ENCODE peak calls at places on chromosome 3, in seven cellular contexts. One of them, this sample, is unnamed.
A peak's percentile ranks its signal among the peaks of the same experiment; 100 is the strongest.

GRCh38 chr3:127689266-127689860 is 16.6 kb downstream of the ABTB1 start:
- DNase-seq in upper lobe of right lung: peak; percentile 49
- DNase-seq in lower lobe of right lung: peak; percentile 33
- DNase-seq in breast epithelium: peak; percentile 27
- DNase-seq in PC-3: no peak
- DNase-seq in SK-N-SH: no peak
- DNase-seq in Peyer's patch: peak; percentile 36
- DNase-seq in this sample: peak; percentile 35

GRCh38 chr3:100833483-100833882 is 124.2 kb downstream of the TFG start:
- DNase-seq in breast epithelium: no peak
- DNase-seq in Peyer's patch: no peak
- DNase-seq in PC-3: no peak
- DNase-seq in lower lobe of right lung: no peak
- DNase-seq in SK-N-SH: peak; percentile 12
- DNase-seq in upper lobe of right lung: no peak
- DNase-seq in this sample: no peak

GRCh38 chr3:188244395-188244861 is 90.5 kb downstream of the LPP start:
- DNase-seq in PC-3: peak; percentile 92
- DNase-seq in SK-N-SH: no peak
- DNase-seq in Peyer's patch: no peak
- DNase-seq in upper lobe of right lung: no peak
- DNase-seq in breast epithelium: no peak
- DNase-seq in lower lobe of right lung: no peak
- DNase-seq in this sample: no peak

GRCh38 chr3:24765399-24765798 is 270.7 kb upstream of the THRB start:
- DNase-seq in breast epithelium: no peak
- DNase-seq in upper lobe of right lung: no peak
- DNase-seq in lower lobe of right lung: no peak
- DNase-seq in SK-N-SH: no peak
- DNase-seq in PC-3: no peak
- DNase-seq in Peyer's patch: no peak
- DNase-seq in this sample: no peak

GRCh38 chr3:168608926-168609325 is 513.2 kb upstream of the GOLIM4 start:
- DNase-seq in lower lobe of right lung: no peak
- DNase-seq in PC-3: no peak
- DNase-seq in SK-N-SH: no peak
- DNase-seq in Peyer's patch: no peak
- DNase-seq in upper lobe of right lung: no peak
- DNase-seq in breast epithelium: no peak
- DNase-seq in this sample: no peak

GRCh38 chr3:161444678-161445077 is 51.9 kb upstream of the OTOL1 start:
- DNase-seq in breast epithelium: no peak
- DNase-seq in SK-N-SH: no peak
- DNase-seq in Peyer's patch: no peak
- DNase-seq in PC-3: peak; percentile 30
- DNase-seq in upper lobe of right lung: no peak
- DNase-seq in lower lobe of right lung: no peak
- DNase-seq in this sample: no peak

GRCh38 chr3:187889601-187890404 is 144.5 kb upstream of the BCL6 start:
- DNase-seq in Peyer's patch: no peak
- DNase-seq in breast epithelium: no peak
- DNase-seq in upper lobe of right lung: no peak
- DNase-seq in lower lobe of right lung: no peak
- DNase-seq in PC-3: no peak
- DNase-seq in SK-N-SH: no peak
- DNase-seq in this sample: no peak

GRCh38 chr3:36944012-36944640 is 728 bp downstream of the TRANK1 start:
- DNase-seq in PC-3: peak; percentile 28
- DNase-seq in breast epithelium: peak; percentile 62
- DNase-seq in lower lobe of right lung: peak; percentile 72
- DNase-seq in SK-N-SH: peak; percentile 66
- DNase-seq in upper lobe of right lung: peak; percentile 86
- DNase-seq in Peyer's patch: peak; percentile 79
- DNase-seq in this sample: peak; percentile 66

GRCh38 chr3:153051427-153052095 is 110.5 kb upstream of the RAP2B start:
- DNase-seq in lower lobe of right lung: no peak
- DNase-seq in PC-3: peak; percentile 90
- DNase-seq in upper lobe of right lung: no peak
- DNase-seq in SK-N-SH: no peak
- DNase-seq in Peyer's patch: no peak
- DNase-seq in breast epithelium: no peak
- DNase-seq in this sample: no peak

GRCh38 chr3:127473244-127474024 is 117.1 kb downstream of the TPRA1 start:
- DNase-seq in lower lobe of right lung: peak; percentile 46
- DNase-seq in breast epithelium: no peak
- DNase-seq in PC-3: peak; percentile 20
- DNase-seq in upper lobe of right lung: no peak
- DNase-seq in SK-N-SH: peak; percentile 79
- DNase-seq in Peyer's patch: no peak
- DNase-seq in this sample: peak; percentile 51

GRCh38 chr3:189638276-189639031 is 7.3 kb downstream of the TP63 start:
- DNase-seq in SK-N-SH: no peak
- DNase-seq in PC-3: no peak
- DNase-seq in breast epithelium: no peak
- DNase-seq in Peyer's patch: no peak
- DNase-seq in lower lobe of right lung: no peak
- DNase-seq in upper lobe of right lung: no peak
- DNase-seq in this sample: no peak

GRCh38 chr3:39136533-39137434 is 16.6 kb downstream of the CSRNP1 start:
- DNase-seq in upper lobe of right lung: no peak
- DNase-seq in SK-N-SH: no peak
- DNase-seq in lower lobe of right lung: no peak
- DNase-seq in PC-3: no peak
- DNase-seq in breast epithelium: no peak
- DNase-seq in Peyer's patch: no peak
- DNase-seq in this sample: peak; percentile 41

GRCh38 chr3:110995461-110996226 is 76.0 kb upstream of the NECTIN3 start:
- DNase-seq in PC-3: peak; percentile 64
- DNase-seq in breast epithelium: no peak
- DNase-seq in Peyer's patch: no peak
- DNase-seq in lower lobe of right lung: no peak
- DNase-seq in upper lobe of right lung: no peak
- DNase-seq in SK-N-SH: no peak
- DNase-seq in this sample: no peak

GRCh38 chr3:85760342-85760741 is 801.6 kb downstream of the CADM2 start:
- DNase-seq in lower lobe of right lung: no peak
- DNase-seq in upper lobe of right lung: no peak
- DNase-seq in breast epithelium: no peak
- DNase-seq in Peyer's patch: no peak
- DNase-seq in PC-3: peak; percentile 86
- DNase-seq in SK-N-SH: no peak
- DNase-seq in this sample: no peak

GRCh38 chr3:96266395-96267187 is 547.8 kb upstream of the EPHA6 start:
- DNase-seq in upper lobe of right lung: no peak
- DNase-seq in SK-N-SH: no peak
- DNase-seq in PC-3: peak; percentile 68
- DNase-seq in lower lobe of right lung: no peak
- DNase-seq in breast epithelium: no peak
- DNase-seq in Peyer's patch: no peak
- DNase-seq in this sample: no peak

GRCh38 chr3:53594276-53594675 is 99.9 kb downstream of the CACNA1D start:
- DNase-seq in PC-3: no peak
- DNase-seq in lower lobe of right lung: no peak
- DNase-seq in SK-N-SH: no peak
- DNase-seq in upper lobe of right lung: no peak
- DNase-seq in breast epithelium: no peak
- DNase-seq in Peyer's patch: no peak
- DNase-seq in this sample: no peak

GRCh38 chr3:89434621-89435380 is 327.4 kb downstream of the EPHA3 start:
- DNase-seq in lower lobe of right lung: no peak
- DNase-seq in SK-N-SH: no peak
- DNase-seq in upper lobe of right lung: no peak
- DNase-seq in PC-3: no peak
- DNase-seq in breast epithelium: no peak
- DNase-seq in Peyer's patch: no peak
- DNase-seq in this sample: no peak

GRCh38 chr3:125003369-125003853 is 52.4 kb downstream of the HEG1 start:
- DNase-seq in PC-3: peak; percentile 3
- DNase-seq in breast epithelium: no peak
- DNase-seq in lower lobe of right lung: no peak
- DNase-seq in Peyer's patch: no peak
- DNase-seq in upper lobe of right lung: no peak
- DNase-seq in SK-N-SH: no peak
- DNase-seq in this sample: no peak

GRCh38 chr3:179957264-179957845 is 79.4 kb downstream of the PEX5L start:
- DNase-seq in upper lobe of right lung: no peak
- DNase-seq in breast epithelium: no peak
- DNase-seq in lower lobe of right lung: no peak
- DNase-seq in Peyer's patch: no peak
- DNase-seq in PC-3: no peak
- DNase-seq in SK-N-SH: no peak
- DNase-seq in this sample: no peak

GRCh38 chr3:27681249-27681748 is 40.8 kb downstream of the EOMES start:
- DNase-seq in upper lobe of right lung: no peak
- DNase-seq in PC-3: peak; percentile 82
- DNase-seq in breast epithelium: no peak
- DNase-seq in SK-N-SH: peak; percentile 64
- DNase-seq in Peyer's patch: no peak
- DNase-seq in lower lobe of right lung: no peak
- DNase-seq in this sample: no peak

GRCh38 chr3:22371592-22372291 is 620.7 kb upstream of the ZNF385D start:
- DNase-seq in upper lobe of right lung: peak; percentile 53
- DNase-seq in SK-N-SH: no peak
- DNase-seq in PC-3: no peak
- DNase-seq in lower lobe of right lung: peak; percentile 37
- DNase-seq in breast epithelium: no peak
- DNase-seq in Peyer's patch: peak; percentile 41
- DNase-seq in this sample: no peak

DNA sequence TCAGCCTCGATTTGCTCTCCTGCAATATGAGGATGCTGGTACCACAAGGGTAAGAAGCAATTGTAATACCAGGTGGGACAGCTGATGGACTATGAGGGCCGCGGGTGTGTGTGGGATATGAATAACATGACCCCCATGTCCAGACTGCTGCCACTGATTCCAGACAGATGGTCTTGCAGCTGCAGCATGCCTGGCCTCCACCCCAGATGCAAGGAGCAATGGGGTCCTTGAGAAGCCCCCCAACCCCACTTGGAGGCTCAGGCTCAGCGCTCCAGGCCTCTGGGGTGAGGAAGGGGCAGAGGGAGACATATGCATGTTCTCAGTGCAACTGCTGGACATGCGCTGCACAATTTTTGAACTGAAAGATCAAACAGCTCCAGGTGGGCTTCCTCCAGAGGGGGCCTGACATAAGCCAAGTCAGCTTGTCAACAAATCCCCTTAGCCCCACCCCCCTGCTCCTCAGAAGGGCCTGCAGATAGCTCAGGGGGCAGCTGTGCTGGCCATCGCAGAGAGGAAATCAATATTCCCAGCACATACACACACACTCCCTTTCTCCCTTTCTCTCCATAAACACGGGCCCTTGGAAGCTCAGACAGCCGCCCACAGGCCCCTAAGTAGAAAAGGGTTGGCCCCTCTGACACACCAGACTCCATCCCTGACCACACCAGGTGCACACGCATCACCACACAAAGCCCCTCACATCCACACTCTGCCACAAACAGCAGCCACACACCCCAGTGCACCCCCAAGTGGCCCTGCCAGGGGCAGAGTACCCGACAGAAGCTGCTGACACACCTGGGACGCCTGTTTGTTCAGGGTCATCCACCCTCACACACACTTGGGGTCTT is 107.0 kb downstream of the IQSEC1 start:
- DNase-seq in PC-3: peak; percentile 12
- DNase-seq in breast epithelium: no peak
- DNase-seq in Peyer's patch: no peak
- DNase-seq in upper lobe of right lung: no peak
- DNase-seq in SK-N-SH: no peak
- DNase-seq in lower lobe of right lung: no peak
- DNase-seq in this sample: no peak
- H3K4me3 ChIP-seq in PC-3: peak overlapping the region; percentile 96
- H3K4me3 ChIP-seq in breast epithelium: peak overlapping the region; percentile 71
- H3K4me3 ChIP-seq in Peyer's patch: peak overlapping the region; percentile 55
- H3K4me3 ChIP-seq in upper lobe of right lung: peak overlapping the region; percentile 87
- H3K4me3 ChIP-seq in SK-N-SH: peak overlapping the region; percentile 65
- H3K4me3 ChIP-seq in lower lobe of right lung: peak overlapping the region; percentile 88
- H3K4me3 ChIP-seq in this sample: peak overlapping the region; percentile 90

DNA sequence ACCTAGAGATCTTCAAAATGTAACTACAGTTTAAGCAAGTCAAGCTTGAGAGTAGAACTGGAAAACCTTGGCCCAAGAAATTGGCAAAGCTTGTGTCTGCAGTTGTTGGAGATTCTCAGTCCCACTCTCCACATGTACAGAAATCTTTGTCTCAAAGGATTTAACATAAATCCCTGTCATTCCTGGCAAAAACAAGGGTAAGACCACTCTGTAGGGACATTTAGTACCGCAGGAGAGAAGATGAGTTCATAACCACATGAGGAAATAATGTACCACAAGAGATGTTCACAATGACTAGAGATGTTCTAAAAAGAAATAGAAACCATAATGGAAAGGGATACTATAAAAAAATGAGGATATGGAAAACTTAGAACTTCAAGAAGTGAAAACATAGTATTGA is 73.7 kb downstream of the RAB7A start:
- DNase-seq in lower lobe of right lung: no peak
- DNase-seq in Peyer's patch: no peak
- DNase-seq in SK-N-SH: no peak
- DNase-seq in upper lobe of right lung: no peak
- DNase-seq in breast epithelium: no peak
- DNase-seq in PC-3: no peak
- DNase-seq in this sample: no peak
- H3K36me3 ChIP-seq in lower lobe of right lung: peaks cover 54% of the 10 kb centered on the region
- H3K36me3 ChIP-seq in Peyer's patch: no peaks in the 10 kb centered on the region
- H3K36me3 ChIP-seq in SK-N-SH: peaks cover 58% of the 10 kb centered on the region
- H3K36me3 ChIP-seq in upper lobe of right lung: peaks cover 45% of the 10 kb centered on the region
- H3K36me3 ChIP-seq in breast epithelium: no peaks in the 10 kb centered on the region
- H3K36me3 ChIP-seq in PC-3: peaks cover 21% of the 10 kb centered on the region
- H3K36me3 ChIP-seq in this sample: peaks cover 30% of the 10 kb centered on the region

GRCh38 chr3:30893678-30894325 is 659 bp downstream of the GADL1 start:
- DNase-seq in upper lobe of right lung: no peak
- DNase-seq in Peyer's patch: no peak
- DNase-seq in lower lobe of right lung: no peak
- DNase-seq in SK-N-SH: peak; percentile 7
- DNase-seq in breast epithelium: no peak
- DNase-seq in PC-3: peak; percentile 11
- DNase-seq in this sample: no peak

GRCh38 chr3:30895329-30895728 is 868 bp upstream of the GADL1 start:
- DNase-seq in Peyer's patch: no peak
- DNase-seq in breast epithelium: no peak
- DNase-seq in SK-N-SH: no peak
- DNase-seq in lower lobe of right lung: no peak
- DNase-seq in PC-3: no peak
- DNase-seq in upper lobe of right lung: no peak
- DNase-seq in this sample: no peak

GRCh38 chr3:30890907-30891306 is 3.6 kb downstream of the GADL1 start:
- DNase-seq in upper lobe of right lung: no peak
- DNase-seq in SK-N-SH: no peak
- DNase-seq in PC-3: no peak
- DNase-seq in Peyer's patch: no peak
- DNase-seq in lower lobe of right lung: no peak
- DNase-seq in breast epithelium: no peak
- DNase-seq in this sample: no peak

GRCh38 chr3:30894521-30895289 is at the start of gene GADL1:
- DNase-seq in breast epithelium: no peak
- DNase-seq in SK-N-SH: peak; percentile 73
- DNase-seq in lower lobe of right lung: peak; percentile 63
- DNase-seq in upper lobe of right lung: peak; percentile 72
- DNase-seq in Peyer's patch: peak; percentile 49
- DNase-seq in PC-3: peak; percentile 36
- DNase-seq in this sample: no peak
- TF ChIP-seq CTCF in breast epithelium: no peak
- TF ChIP-seq CTCF in SK-N-SH: no peak
- TF ChIP-seq CTCF in lower lobe of right lung: no peak
- TF ChIP-seq CTCF in upper lobe of right lung: no peak
- TF ChIP-seq CTCF in Peyer's patch: no peak
- TF ChIP-seq CTCF in PC-3: no peak
- TF ChIP-seq CTCF in this sample: no peak

GRCh38 chr3:196141866-196142673 is 60.2 kb upstream of the TFRC start:
- DNase-seq in PC-3: peak; percentile 66
- DNase-seq in lower lobe of right lung: peak; percentile 75
- DNase-seq in Peyer's patch: no peak
- DNase-seq in breast epithelium: peak; percentile 55
- DNase-seq in upper lobe of right lung: peak; percentile 83
- DNase-seq in SK-N-SH: no peak
- DNase-seq in this sample: peak; percentile 75
- H3K4me3 ChIP-seq in PC-3: peak overlapping the region; percentile 29
- H3K4me3 ChIP-seq in lower lobe of right lung: no peak overlapping the region
- H3K4me3 ChIP-seq in Peyer's patch: no peak overlapping the region
- H3K4me3 ChIP-seq in breast epithelium: peak overlapping the region; percentile 64
- H3K4me3 ChIP-seq in upper lobe of right lung: peak overlapping the region; percentile 19
- H3K4me3 ChIP-seq in SK-N-SH: no peak overlapping the region
- H3K4me3 ChIP-seq in this sample: peak overlapping the region; percentile 7

This sample was measured in pancreas.